ENCODE peak calls at places on chromosomes 16 and 17, in seven cellular contexts. One of them, this sample, is unnamed.

GRCh38 chr17:69761767-69762321 is 313.2 kb upstream of the KCNJ16 start:
- ATAC-seq in memory B cell: no peak
- ATAC-seq in lower lobe of right lung: peak; percentile 86
- ATAC-seq in heart left ventricle: no peak
- ATAC-seq in left lung: peak; percentile 66
- ATAC-seq in PC-3: peak; percentile 93
- ATAC-seq in CD8-positive, alpha-beta T cell: no peak
- ATAC-seq in this sample: peak; percentile 67

GRCh38 chr17:79065105-79065670 is 9.4 kb upstream of the ENGASE start:
- ATAC-seq in memory B cell: peak; percentile 55
- ATAC-seq in lower lobe of right lung: peak; percentile 54
- ATAC-seq in heart left ventricle: no peak
- ATAC-seq in left lung: peak; percentile 65
- ATAC-seq in PC-3: peak; percentile 63
- ATAC-seq in CD8-positive, alpha-beta T cell: peak; percentile 73
- ATAC-seq in this sample: no peak

GRCh38 chr16:85142771-85143211 is 30.5 kb upstream of the CIBAR2 start:
- ATAC-seq in memory B cell: no peak
- ATAC-seq in lower lobe of right lung: no peak
- ATAC-seq in heart left ventricle: no peak
- ATAC-seq in left lung: no peak
- ATAC-seq in PC-3: no peak
- ATAC-seq in CD8-positive, alpha-beta T cell: no peak
- ATAC-seq in this sample: no peak

GRCh38 chr16:89268585-89268984 is 51.1 kb downstream of the ZNF778 start:
- ATAC-seq in memory B cell: no peak
- ATAC-seq in lower lobe of right lung: no peak
- ATAC-seq in heart left ventricle: no peak
- ATAC-seq in left lung: no peak
- ATAC-seq in PC-3: no peak
- ATAC-seq in CD8-positive, alpha-beta T cell: no peak
- ATAC-seq in this sample: peak; percentile 11

GRCh38 chr16:14356064-14356463 is 274.0 kb downstream of the PARN start:
- ATAC-seq in memory B cell: no peak
- ATAC-seq in lower lobe of right lung: no peak
- ATAC-seq in heart left ventricle: peak; percentile 52
- ATAC-seq in left lung: no peak
- ATAC-seq in PC-3: no peak
- ATAC-seq in CD8-positive, alpha-beta T cell: no peak
- ATAC-seq in this sample: no peak

GRCh38 chr16:4053663-4054479 is 62.4 kb downstream of the ADCY9 start:
- ATAC-seq in memory B cell: no peak
- ATAC-seq in lower lobe of right lung: peak; percentile 79
- ATAC-seq in heart left ventricle: peak; percentile 65
- ATAC-seq in left lung: peak; percentile 68
- ATAC-seq in PC-3: peak; percentile 40
- ATAC-seq in CD8-positive, alpha-beta T cell: no peak
- ATAC-seq in this sample: peak; percentile 89

GRCh38 chr16:56269824-56270684 is 78.8 kb downstream of the GNAO1 start:
- ATAC-seq in memory B cell: no peak
- ATAC-seq in lower lobe of right lung: peak; percentile 58
- ATAC-seq in heart left ventricle: peak; percentile 92
- ATAC-seq in left lung: peak; percentile 86
- ATAC-seq in PC-3: no peak
- ATAC-seq in CD8-positive, alpha-beta T cell: no peak
- ATAC-seq in this sample: no peak

GRCh38 chr17:59492091-59492451 is 73.3 kb upstream of the DHX40 start:
- ATAC-seq in memory B cell: no peak
- ATAC-seq in lower lobe of right lung: no peak
- ATAC-seq in heart left ventricle: no peak
- ATAC-seq in left lung: peak; percentile 58
- ATAC-seq in PC-3: peak; percentile 29
- ATAC-seq in CD8-positive, alpha-beta T cell: no peak
- ATAC-seq in this sample: peak; percentile 74

GRCh38 chr16:80543162-80543561 is 2.4 kb downstream of the DYNLRB2 start:
- ATAC-seq in memory B cell: no peak
- ATAC-seq in lower lobe of right lung: no peak
- ATAC-seq in heart left ventricle: no peak
- ATAC-seq in left lung: no peak
- ATAC-seq in PC-3: no peak
- ATAC-seq in CD8-positive, alpha-beta T cell: no peak
- ATAC-seq in this sample: no peak

GRCh38 chr17:64057701-64058263 is 37.3 kb upstream of the ICAM2 start:
- ATAC-seq in memory B cell: no peak
- ATAC-seq in lower lobe of right lung: no peak
- ATAC-seq in heart left ventricle: no peak
- ATAC-seq in left lung: no peak
- ATAC-seq in PC-3: peak; percentile 85
- ATAC-seq in CD8-positive, alpha-beta T cell: no peak
- ATAC-seq in this sample: no peak

GRCh38 chr16:3874242-3874641 is 6.3 kb downstream of the CREBBP start:
- ATAC-seq in memory B cell: no peak
- ATAC-seq in lower lobe of right lung: no peak
- ATAC-seq in heart left ventricle: no peak
- ATAC-seq in left lung: no peak
- ATAC-seq in PC-3: no peak
- ATAC-seq in CD8-positive, alpha-beta T cell: no peak
- ATAC-seq in this sample: no peak

GRCh38 chr17:27577124-27577761 is 53.7 kb upstream of the LGALS9 start:
- ATAC-seq in memory B cell: no peak
- ATAC-seq in lower lobe of right lung: peak; percentile 34
- ATAC-seq in heart left ventricle: peak; percentile 56
- ATAC-seq in left lung: peak; percentile 48
- ATAC-seq in PC-3: no peak
- ATAC-seq in CD8-positive, alpha-beta T cell: no peak
- ATAC-seq in this sample: peak; percentile 14

GRCh38 chr16:535446-536405 is 8.2 kb downstream of the CAPN15 start:
- ATAC-seq in memory B cell: no peak
- ATAC-seq in lower lobe of right lung: peak; percentile 43
- ATAC-seq in heart left ventricle: peak; percentile 45
- ATAC-seq in left lung: peak; percentile 88
- ATAC-seq in PC-3: peak; percentile 96
- ATAC-seq in CD8-positive, alpha-beta T cell: no peak
- ATAC-seq in this sample: peak; percentile 84

GRCh38 chr16:69204106-69204655 is 17.2 kb downstream of the SNTB2 start:
- ATAC-seq in memory B cell: peak; percentile 56
- ATAC-seq in lower lobe of right lung: peak; percentile 56
- ATAC-seq in heart left ventricle: peak; percentile 28
- ATAC-seq in left lung: peak; percentile 45
- ATAC-seq in PC-3: no peak
- ATAC-seq in CD8-positive, alpha-beta T cell: no peak
- ATAC-seq in this sample: peak; percentile 53

GRCh38 chr16:3259097-3259496 is 2.7 kb upstream of the MEFV start:
- ATAC-seq in memory B cell: no peak
- ATAC-seq in lower lobe of right lung: peak; percentile 1
- ATAC-seq in heart left ventricle: no peak
- ATAC-seq in left lung: peak; percentile 23
- ATAC-seq in PC-3: no peak
- ATAC-seq in CD8-positive, alpha-beta T cell: no peak
- ATAC-seq in this sample: no peak

GRCh38 chr16:13970708-13971422 is 50.9 kb downstream of the ERCC4 start:
- ATAC-seq in memory B cell: no peak
- ATAC-seq in lower lobe of right lung: no peak
- ATAC-seq in heart left ventricle: no peak
- ATAC-seq in left lung: no peak
- ATAC-seq in PC-3: no peak
- ATAC-seq in CD8-positive, alpha-beta T cell: no peak
- ATAC-seq in this sample: no peak

GRCh38 chr16:2009302-2009711 is 314 bp downstream of the ZNF598 start:
- ATAC-seq in memory B cell: peak; percentile 46
- ATAC-seq in lower lobe of right lung: peak; percentile 14
- ATAC-seq in heart left ventricle: peak; percentile 15
- ATAC-seq in left lung: peak; percentile 1
- ATAC-seq in PC-3: peak; percentile 3
- ATAC-seq in CD8-positive, alpha-beta T cell: peak; percentile 48
- ATAC-seq in this sample: peak; percentile 6

GRCh38 chr17:66511125-66511524 is 208.7 kb downstream of the PRKCA start:
- ATAC-seq in memory B cell: no peak
- ATAC-seq in lower lobe of right lung: no peak
- ATAC-seq in heart left ventricle: no peak
- ATAC-seq in left lung: no peak
- ATAC-seq in PC-3: no peak
- ATAC-seq in CD8-positive, alpha-beta T cell: no peak
- ATAC-seq in this sample: no peak

GRCh38 chr16:2022723-2023097 is 3.1 kb downstream of the NPW start:
- ATAC-seq in memory B cell: peak; percentile 18
- ATAC-seq in lower lobe of right lung: peak; percentile 29
- ATAC-seq in heart left ventricle: peak; percentile 11
- ATAC-seq in left lung: peak; percentile 8
- ATAC-seq in PC-3: peak; percentile 49
- ATAC-seq in CD8-positive, alpha-beta T cell: peak; percentile 14
- ATAC-seq in this sample: peak; percentile 37

GRCh38 chr17:42891539-42892152 is 9.0 kb upstream of the G6PC1 start:
- ATAC-seq in memory B cell: no peak
- ATAC-seq in lower lobe of right lung: peak; percentile 30
- ATAC-seq in heart left ventricle: peak; percentile 94
- ATAC-seq in left lung: peak; percentile 62
- ATAC-seq in PC-3: no peak
- ATAC-seq in CD8-positive, alpha-beta T cell: no peak
- ATAC-seq in this sample: no peak

GRCh38 chr17:78910885-78911284 is 7.9 kb upstream of the CEP295NL start:
- ATAC-seq in memory B cell: peak; percentile 38
- ATAC-seq in lower lobe of right lung: peak; percentile 80
- ATAC-seq in heart left ventricle: peak; percentile 35
- ATAC-seq in left lung: peak; percentile 79
- ATAC-seq in PC-3: no peak
- ATAC-seq in CD8-positive, alpha-beta T cell: no peak
- ATAC-seq in this sample: peak; percentile 12

GRCh38 chr16:10564591-10564990 is 15.8 kb downstream of the EMP2 start:
- ATAC-seq in memory B cell: no peak
- ATAC-seq in lower lobe of right lung: no peak
- ATAC-seq in heart left ventricle: no peak
- ATAC-seq in left lung: no peak
- ATAC-seq in PC-3: no peak
- ATAC-seq in CD8-positive, alpha-beta T cell: no peak
- ATAC-seq in this sample: no peak

GRCh38 chr16:85954927-85955539 is 56.1 kb downstream of the IRF8 start:
- ATAC-seq in memory B cell: peak; percentile 59
- ATAC-seq in lower lobe of right lung: no peak
- ATAC-seq in heart left ventricle: no peak
- ATAC-seq in left lung: no peak
- ATAC-seq in PC-3: no peak
- ATAC-seq in CD8-positive, alpha-beta T cell: no peak
- ATAC-seq in this sample: no peak